ENCODE peak calls at places on chromosomes 4 and X, in ten cellular contexts. L is GM12865; J is SJSA1; Y is mesendoderm; M is fibroblast of pulmonary artery; K is esophagus squamous epithelium; I is lung; G is HepG2; S is fibroblast of the aortic adventitia; Z is effector memory CD4-positive, alpha-beta T cell. O is an unnamed sample.

GRCh38 chr4:123866796-123867195 is 470.2 kb downstream of the SPRY1 start:
- DNase-seq in L (no peak), J (no peak), Y (no peak), M (no peak), K (no peak), I (no peak), G (peak), S (no peak), Z (no peak), O (no peak)

GRCh38 chr4:82913305-82913704 is 12.8 kb downstream of the THAP9 start:
- DNase-seq in L (no peak), J (no peak), Y (no peak), M (no peak), K (no peak), I (no peak), G (no peak), S (no peak), Z (no peak), O (no peak)

GRCh38 chrX:134373736-134374135 is 86.2 kb upstream of the HPRT1 start:
- DNase-seq in L (no peak), J (no peak), Y (no peak), M (no peak), K (no peak), I (no peak), G (no peak), S (no peak), Z (no peak), O (no peak)

GRCh38 chrX:139559383-139560042 is 29.0 kb downstream of the F9 start:
- DNase-seq in L (peak), J (peak), Y (peak), M (peak), K (no peak), I (no peak), G (peak), S (peak), Z (no peak), O (no peak)

GRCh38 chr4:59314637-59315036 is 1885.5 kb upstream of the ADGRL3 start:
- DNase-seq in L (no peak), J (no peak), Y (no peak), M (no peak), K (no peak), I (no peak), G (no peak), S (no peak), Z (no peak), O (no peak)

GRCh38 chr4:120561648-120562047 is 360.9 kb downstream of the PRDM5 start:
- DNase-seq in L (no peak), J (no peak), Y (peak), M (no peak), K (no peak), I (no peak), G (no peak), S (no peak), Z (no peak), O (no peak)

GRCh38 chr4:22801391-22801790 is 108.7 kb downstream of the GBA3 start:
- DNase-seq in L (no peak), J (no peak), Y (no peak), M (no peak), K (no peak), I (no peak), G (no peak), S (no peak), Z (no peak), O (no peak)

GRCh38 chr4:47120783-47121182 is 89.4 kb downstream of the GABRB1 start:
- DNase-seq in L (no peak), J (no peak), Y (no peak), M (no peak), K (no peak), I (no peak), G (no peak), S (no peak), Z (no peak), O (no peak)

GRCh38 chr4:2964077-2964471 is 703 bp downstream of the GRK4 start:
- DNase-seq in L (peak), J (no peak), Y (no peak), M (no peak), K (no peak), I (no peak), G (no peak), S (no peak), Z (no peak), O (no peak)

GRCh38 chrX:119981286-119982070 is 37.9 kb upstream of the NKAP start:
- DNase-seq in L (peak), J (peak), Y (peak), M (peak), K (no peak), I (no peak), G (peak), S (peak), Z (no peak), O (no peak)

GRCh38 chrX:13254076-13254785 is 65.6 kb downstream of the ATXN3L start:
- DNase-seq in L (peak), J (peak), Y (peak), M (peak), K (no peak), I (no peak), G (peak), S (peak), Z (no peak), O (no peak)

GRCh38 chrX:43526206-43526605 is 129.9 kb upstream of the MAOA start:
- DNase-seq in L (no peak), J (no peak), Y (no peak), M (no peak), K (no peak), I (no peak), G (no peak), S (no peak), Z (no peak), O (no peak)

GRCh38 chr4:61750810-61751209 is 550.7 kb downstream of the ADGRL3 start:
- DNase-seq in L (no peak), J (no peak), Y (no peak), M (no peak), K (no peak), I (no peak), G (no peak), S (no peak), Z (no peak), O (no peak)

GRCh38 chrX:7133036-7133412 is 14.5 kb upstream of the STS start:
- DNase-seq in L (no peak), J (no peak), Y (peak), M (peak), K (no peak), I (peak), G (no peak), S (peak), Z (no peak), O (no peak)

GRCh38 chr4:183241322-183241640 is 78.8 kb downstream of the CLDN22 start:
- DNase-seq in L (no peak), J (peak), Y (peak), M (peak), K (no peak), I (no peak), G (no peak), S (peak), Z (no peak), O (peak)

GRCh38 chr4:5019796-5020195 is 538 bp upstream of the CYTL1 start:
- DNase-seq in L (no peak), J (no peak), Y (no peak), M (no peak), K (no peak), I (no peak), G (no peak), S (no peak), Z (no peak), O (no peak)

GRCh38 chr4:5020341-5020740 is 1.1 kb upstream of the CYTL1 start:
- DNase-seq in L (no peak), J (no peak), Y (no peak), M (no peak), K (no peak), I (no peak), G (no peak), S (no peak), Z (no peak), O (no peak)

GRCh38 chr4:5018603-5019002 is 655 bp downstream of the CYTL1 start:
- DNase-seq in L (no peak), J (no peak), Y (no peak), M (no peak), K (no peak), I (no peak), G (no peak), S (no peak), Z (no peak), O (no peak)

GRCh38 chr4:5018096-5018495 is 1.2 kb downstream of the CYTL1 start:
- DNase-seq in L (no peak), J (no peak), Y (no peak), M (no peak), K (no peak), I (no peak), G (no peak), S (no peak), Z (no peak), O (no peak)

GRCh38 chr4:5019274-5019673 is at the start of gene CYTL1:
- DNase-seq in L (no peak), J (no peak), Y (peak), M (no peak), K (no peak), I (no peak), G (no peak), S (no peak), Z (no peak), O (no peak)
- H3K4me3 ChIP-seq in L (no peak), J (no peak), Y (no peak), M (peak), K (peak), I (no peak), G (no peak), S (no peak), Z (no peak), O (no peak)

GRCh38 chr4:112517067-112517588 is 1.1 kb upstream of the NEUROG2 start:
- DNase-seq in L (peak), J (peak), Y (peak), M (no peak), K (no peak), I (no peak), G (no peak), S (no peak), Z (no peak), O (no peak)

GRCh38 chr4:112516401-112517066 is 554 bp upstream of the NEUROG2 start:
- DNase-seq in L (peak), J (no peak), Y (peak), M (no peak), K (no peak), I (no peak), G (no peak), S (no peak), Z (no peak), O (no peak)

GRCh38 chr4:112518675-112519074 is 2.7 kb upstream of the NEUROG2 start:
- DNase-seq in L (no peak), J (no peak), Y (no peak), M (no peak), K (no peak), I (no peak), G (no peak), S (no peak), Z (no peak), O (no peak)

GRCh38 chr4:112516076-112516385 is at the start of gene NEUROG2:
- DNase-seq in L (no peak), J (no peak), Y (peak), M (no peak), K (no peak), I (no peak), G (no peak), S (no peak), Z (no peak), O (no peak)

GRCh38 chr4:112517911-112518310 is 1.9 kb upstream of the NEUROG2 start:
- DNase-seq in L (no peak), J (no peak), Y (no peak), M (no peak), K (no peak), I (no peak), G (no peak), S (no peak), Z (no peak), O (no peak)
- H3K4me3 ChIP-seq in L (peak), J (no peak), Y (no peak), M (no peak), K (no peak), I (no peak), G (no peak), S (no peak), Z (no peak), O (no peak)

GRCh38 chr4:166737430-166737829 is 496.9 kb downstream of the SPOCK3 start:
- DNase-seq in L (no peak), J (no peak), Y (no peak), M (no peak), K (no peak), I (no peak), G (no peak), S (no peak), Z (no peak), O (no peak)

DNA sequence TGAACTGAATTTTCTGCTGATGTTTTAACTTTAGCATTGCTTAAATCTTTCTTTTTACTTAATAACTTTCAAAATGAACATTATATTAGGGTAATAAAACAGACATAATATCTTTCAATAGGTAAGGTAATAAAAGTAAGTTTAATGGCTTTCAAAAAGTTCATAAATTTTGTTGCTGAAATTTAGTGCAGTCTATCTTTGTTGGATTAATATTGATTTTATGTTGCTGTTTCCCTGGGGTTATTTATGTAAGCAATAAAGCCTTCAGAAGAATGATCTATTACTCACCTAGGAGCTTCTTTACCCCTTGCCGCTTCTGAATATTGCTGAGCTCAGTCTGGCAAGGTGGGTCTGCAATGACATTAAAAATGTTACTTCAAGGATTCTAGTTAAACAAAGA is 492.6 kb downstream of the SPOCK3 start:
- DNase-seq in L (no peak), J (no peak), Y (no peak), M (no peak), K (no peak), I (no peak), G (no peak), S (no peak), Z (no peak), O (no peak)
- H3K4me3 ChIP-seq in L (no peak), J (no peak), Y (no peak), M (no peak), K (no peak), I (no peak), G (no peak), S (no peak), Z (no peak), O (no peak)

DNA sequence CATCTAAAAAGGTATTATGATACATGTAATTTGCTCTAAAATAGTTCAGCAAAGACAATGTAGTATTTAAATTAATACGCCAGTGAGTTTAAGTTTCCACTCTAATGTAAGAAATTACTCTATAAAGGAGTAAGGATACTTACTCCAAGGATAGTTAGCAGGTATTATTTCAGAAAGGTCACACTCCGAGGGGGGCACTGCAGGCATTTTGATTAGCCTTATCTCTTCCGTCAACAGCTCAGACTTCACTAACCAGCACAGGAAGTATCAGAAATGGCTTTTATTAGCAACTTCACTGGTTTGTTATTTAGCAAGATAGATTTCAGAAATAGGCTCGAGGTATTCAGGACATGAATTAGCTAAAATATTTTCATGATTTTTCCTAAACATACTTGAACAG is 127.0 kb downstream of the COX18 start:
- DNase-seq in L (no peak), J (no peak), Y (peak), M (no peak), K (no peak), I (no peak), G (no peak), S (no peak), Z (no peak), O (no peak)
- H3K4me3 ChIP-seq in L (no peak), J (no peak), Y (no peak), M (no peak), K (no peak), I (no peak), G (no peak), S (no peak), Z (no peak), O (no peak)